ENCODE peak calls at places on chromosomes 7 and 10, in six cellular contexts. B is fibroblast of pulmonary artery, T is H1, F is osteocyte, S is AG09319, E is GM12865. L is an unnamed sample.

GRCh38 chr10:96890172-96890513 is 58.0 kb downstream of the LCOR start:
- DNase-seq in T (no peak), F (no peak), S (no peak), B (no peak), E (no peak), L (no peak)

GRCh38 chr10:114631678-114632417 is 26.2 kb downstream of the ABLIM1 start:
- DNase-seq in S (no peak), F (peak), E (peak), B (no peak), T (no peak), L (peak)

GRCh38 chr10:124005091-124005490 is 88.3 kb downstream of the CHST15 start:
- DNase-seq in F (no peak), T (no peak), E (no peak), B (no peak), S (no peak), L (no peak)

GRCh38 chr10:68297264-68297663 is 34.6 kb upstream of the HNRNPH3 start:
- DNase-seq in B (no peak), T (no peak), S (no peak), E (no peak), F (no peak), L (no peak)

GRCh38 chr10:83881647-83882046 is 257.7 kb upstream of the GHITM start:
- DNase-seq in S (no peak), T (no peak), B (no peak), F (no peak), E (no peak), L (no peak)

GRCh38 chr10:30499816-30500215 is 65.8 kb downstream of the MAP3K8 start:
- DNase-seq in F (no peak), B (no peak), T (no peak), S (no peak), E (no peak), L (no peak)

GRCh38 chr7:15602236-15602635 is 40.4 kb upstream of the AGMO start:
- DNase-seq in S (no peak), B (peak), T (no peak), E (no peak), F (no peak), L (no peak)

GRCh38 chr7:123860848-123861247 is 15.9 kb downstream of the HYAL4 start:
- DNase-seq in T (no peak), F (no peak), S (no peak), B (no peak), E (no peak), L (no peak)

GRCh38 chr10:69338547-69339450 is 60.5 kb downstream of the HK1 start:
- DNase-seq in E (no peak), F (no peak), S (no peak), B (no peak), T (no peak), L (no peak)

GRCh38 chr10:6203331-6204062 is 765 bp downstream of the PFKFB3 start:
- DNase-seq in E (peak), B (peak), S (no peak), T (no peak), F (no peak), L (peak)

GRCh38 chr10:58820862-58821559 is 308.3 kb downstream of the BICC1 start:
- DNase-seq in T (no peak), S (no peak), E (no peak), F (no peak), B (peak), L (no peak)

GRCh38 chr7:149220534-149220933 is 18.9 kb upstream of the ZNF212 start:
- DNase-seq in B (peak), F (no peak), T (no peak), E (no peak), S (peak), L (no peak)

GRCh38 chr10:122530177-122530576 is 30.4 kb upstream of the DMBT1 start:
- DNase-seq in F (no peak), T (no peak), B (peak), E (no peak), S (no peak), L (no peak)

GRCh38 chr7:137916564-137916963 is 69.8 kb upstream of the DGKI start:
- DNase-seq in T (no peak), B (no peak), S (no peak), F (no peak), E (peak), L (no peak)

GRCh38 chr10:3085785-3086567 is 18.6 kb downstream of the PFKP start:
- DNase-seq in E (no peak), F (no peak), T (no peak), B (no peak), S (no peak), L (no peak)

GRCh38 chr7:156527458-156527890 is 113.1 kb upstream of the RNF32 start:
- DNase-seq in E (no peak), S (no peak), B (no peak), T (no peak), F (no peak), L (no peak)

GRCh38 chr7:44853391-44853790 is 5.5 kb upstream of the H2AZ2 start:
- DNase-seq in T (no peak), S (no peak), B (no peak), F (no peak), E (no peak), L (no peak)

GRCh38 chr10:94747838-94748237 is 14.6 kb upstream of the CYP2C19 start:
- DNase-seq in B (no peak), E (no peak), F (no peak), T (no peak), S (no peak), L (no peak)

GRCh38 chr10:43644252-43644651 is 4.4 kb downstream of the ZNF32 start:
- DNase-seq in F (no peak), T (no peak), S (no peak), E (no peak), B (peak), L (no peak)

GRCh38 chr10:28001353-28001752 is 2.5 kb upstream of the ODAD2 start:
- DNase-seq in E (no peak), F (no peak), T (no peak), S (no peak), B (no peak), L (no peak)

GRCh38 chr7:6306471-6306870 is 34.0 kb upstream of the CYTH3 start:
- DNase-seq in S (no peak), E (no peak), B (peak), T (no peak), F (no peak), L (no peak)

GRCh38 chr7:156438011-156438410 is 202.6 kb upstream of the RNF32 start:
- DNase-seq in T (no peak), B (no peak), F (no peak), S (no peak), E (no peak), L (no peak)

GRCh38 chr7:110875346-110875745 is 215.6 kb upstream of the LRRN3 start:
- DNase-seq in T (no peak), F (no peak), S (no peak), B (no peak), E (no peak), L (no peak)

GRCh38 chr7:157299613-157300405 is 37.0 kb upstream of the DNAJB6 start:
- DNase-seq in S (no peak), E (no peak), F (no peak), T (no peak), B (no peak), L (no peak)

GRCh38 chr10:42959833-42960232 is 117.0 kb upstream of the RET start:
- DNase-seq in B (no peak), S (no peak), F (no peak), T (no peak), E (no peak), L (no peak)

GRCh38 chr10:84432891-84433290 is 104.5 kb downstream of the CCSER2 start:
- DNase-seq in S (no peak), F (no peak), T (no peak), E (no peak), B (peak), L (no peak)

GRCh38 chr7:126768836-126769235 is 483.9 kb downstream of the GRM8 start:
- DNase-seq in S (no peak), T (no peak), B (no peak), F (no peak), E (no peak), L (no peak)

GRCh38 chr7:135175931-135176330 is 5.4 kb upstream of the CYREN start:
- DNase-seq in E (no peak), B (no peak), T (no peak), S (no peak), F (no peak), L (no peak)

GRCh38 chr7:55019329-55019690 is 493 bp downstream of the EGFR start:
- DNase-seq in S (no peak), F (no peak), E (no peak), B (peak), T (no peak), L (peak)

GRCh38 chr7:30660331-30661255 is 21.7 kb downstream of the CRHR2 start:
- DNase-seq in E (no peak), B (no peak), F (no peak), T (no peak), S (no peak), L (no peak)

GRCh38 chr10:66277481-66277880 is 648.4 kb upstream of the LRRTM3 start:
- DNase-seq in B (no peak), F (no peak), E (no peak), T (no peak), S (no peak), L (no peak)

GRCh38 chr7:29854257-29854938 is 48.1 kb downstream of the WIPF3 start:
- DNase-seq in B (peak), E (no peak), F (no peak), T (peak), S (no peak), L (no peak)

GRCh38 chr7:113840954-113841353 is 77.9 kb downstream of the PPP1R3A start:
- DNase-seq in B (no peak), F (no peak), E (no peak), S (no peak), T (no peak), L (no peak)

GRCh38 chr10:43407576-43408330 is 1.2 kb downstream of the HNRNPF start:
- DNase-seq in E (peak), S (peak), F (peak), T (no peak), B (peak), L (peak)

GRCh38 chr10:90051053-90051452 is 349.7 kb downstream of the KIF20B start:
- DNase-seq in E (peak), F (no peak), S (no peak), B (no peak), T (no peak), L (no peak)

GRCh38 chr10:58641708-58642107 is 129.0 kb downstream of the BICC1 start:
- DNase-seq in F (no peak), T (no peak), B (peak), E (no peak), S (no peak), L (no peak)

GRCh38 chr7:17521437-17521836 is 223.0 kb downstream of the AHR start:
- DNase-seq in F (no peak), T (no peak), B (peak), E (no peak), S (no peak), L (no peak)

GRCh38 chr7:42292991-42293521 is 56.0 kb upstream of the GLI3 start:
- DNase-seq in E (no peak), B (no peak), F (no peak), S (no peak), T (no peak), L (no peak)

GRCh38 chr10:132536964-132537712 is 449 bp upstream of the INPP5A start:
- DNase-seq in F (peak), E (peak), T (peak), B (peak), S (peak), L (peak)
- TF ChIP-seq CTCF in F (peak), E (peak), T (peak), B (no peak), S (peak), L (peak)

GRCh38 chr7:37097276-37097675 is 351.4 kb downstream of the ELMO1 start:
- DNase-seq in T (no peak), B (no peak), E (no peak), F (no peak), S (no peak), L (no peak)
- TF ChIP-seq CTCF in T (peak), B (no peak), E (peak), F (no peak), S (no peak), L (no peak)

DNA sequence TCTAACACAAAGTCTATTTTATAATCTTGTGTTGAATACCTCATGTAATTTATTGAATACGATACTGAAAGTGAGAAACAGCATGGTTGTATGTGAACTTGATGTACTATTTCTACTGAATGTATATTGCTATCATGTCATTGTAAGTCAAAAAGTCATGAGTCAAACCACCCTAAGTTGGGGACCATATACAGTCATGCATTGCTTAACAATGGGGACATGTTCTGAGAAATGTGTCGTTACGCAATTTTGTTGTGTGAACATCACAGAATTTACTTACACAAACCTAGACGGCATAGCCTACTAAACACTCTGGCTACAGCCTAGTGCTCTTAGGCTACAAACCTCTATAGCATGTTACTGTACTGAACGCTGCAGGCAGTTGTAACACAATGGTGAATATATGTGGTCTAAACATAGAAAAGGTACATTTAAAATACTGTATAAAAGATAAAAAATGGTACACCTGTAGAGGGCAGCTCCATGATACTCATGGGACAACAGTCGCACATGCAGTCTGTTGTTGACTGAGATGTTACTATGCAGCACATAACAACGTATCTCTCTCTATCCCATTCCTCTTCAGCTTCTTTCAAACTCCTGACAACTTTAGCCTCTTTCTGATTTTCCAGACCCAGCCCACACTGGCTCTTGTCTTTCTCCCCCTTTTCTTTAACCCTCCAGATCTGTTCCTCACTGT is 90.0 kb downstream of the SNX10 start:
- DNase-seq in T (no peak), F (no peak), S (no peak), B (no peak), E (no peak), L (no peak)
- TF ChIP-seq CTCF in T (no peak), F (no peak), S (no peak), B (no peak), E (no peak), L (no peak)

GRCh38 chr10:79460687-79461086 is 15.3 kb upstream of the ZCCHC24 start:
- DNase-seq in T (no peak), S (no peak), F (no peak), E (no peak), B (no peak), L (no peak)
- TF ChIP-seq CTCF in T (no peak), S (no peak), F (no peak), E (no peak), B (no peak), L (no peak)

GRCh38 chr10:13953371-13953770 is 366.6 kb downstream of the PRPF18 start:
- DNase-seq in E (no peak), S (no peak), F (no peak), T (no peak), B (no peak), L (no peak)

GRCh38 chr10:13959443-13960359 is 371.0 kb downstream of the FRMD4A start:
- DNase-seq in T (no peak), F (no peak), B (no peak), S (no peak), E (no peak), L (no peak)

GRCh38 chr10:13957856-13958255 is 371.1 kb downstream of the PRPF18 start:
- DNase-seq in F (no peak), B (no peak), E (no peak), T (no peak), S (no peak), L (no peak)

GRCh38 chr10:13955426-13955825 is 368.7 kb downstream of the PRPF18 start:
- DNase-seq in E (no peak), B (no peak), S (no peak), F (no peak), T (no peak), L (no peak)

DNA sequence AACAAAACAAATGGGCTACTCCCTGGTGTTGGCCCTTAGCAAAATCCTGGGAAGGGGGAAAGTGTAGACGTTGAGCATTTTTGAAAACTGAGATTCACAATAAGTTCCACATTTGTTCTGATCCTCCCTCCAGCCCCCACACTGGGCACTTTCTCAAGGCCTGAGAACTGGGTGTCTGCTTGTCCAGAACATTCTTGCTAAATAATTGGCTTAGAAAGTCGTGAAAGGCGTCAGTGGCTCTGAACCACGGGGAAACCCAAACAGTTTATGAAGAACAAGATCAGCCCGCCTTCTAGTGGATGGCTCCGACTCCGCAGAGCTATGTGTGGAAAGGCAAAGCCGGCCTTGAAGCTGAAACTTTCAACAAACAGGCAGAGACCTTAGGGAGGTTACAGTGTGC is 370.1 kb downstream of the PRPF18 start:
- DNase-seq in E (no peak), B (peak), T (no peak), S (peak), F (no peak), L (no peak)
- TF ChIP-seq CTCF in E (no peak), B (peak), T (no peak), S (peak), F (peak), L (no peak)

DNA sequence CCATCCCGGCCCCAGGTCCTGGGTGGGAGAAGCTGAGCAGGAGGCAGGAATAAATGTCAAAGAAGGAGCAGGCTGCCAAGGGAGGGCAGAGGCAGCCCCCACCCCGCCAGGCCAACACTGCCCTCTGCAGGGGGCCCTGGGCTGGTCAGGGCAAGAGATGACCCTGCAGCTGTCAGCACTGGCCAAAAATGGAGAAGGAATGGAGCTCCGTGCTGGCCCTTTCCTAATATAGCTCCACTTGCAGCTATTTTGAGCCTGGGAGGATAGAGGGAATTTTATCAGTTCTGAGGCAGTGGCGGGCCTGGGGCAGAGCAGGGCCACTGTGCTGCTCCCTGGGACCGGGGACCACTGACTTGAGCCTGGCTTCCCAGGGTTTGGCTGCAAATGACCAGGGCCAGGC is 16.0 kb downstream of the LDB3 start:
- DNase-seq in F (no peak), B (peak), E (no peak), T (no peak), S (no peak), L (peak)
- TF ChIP-seq CTCF in F (peak), B (peak), E (no peak), T (peak), S (peak), L (peak)

DNA sequence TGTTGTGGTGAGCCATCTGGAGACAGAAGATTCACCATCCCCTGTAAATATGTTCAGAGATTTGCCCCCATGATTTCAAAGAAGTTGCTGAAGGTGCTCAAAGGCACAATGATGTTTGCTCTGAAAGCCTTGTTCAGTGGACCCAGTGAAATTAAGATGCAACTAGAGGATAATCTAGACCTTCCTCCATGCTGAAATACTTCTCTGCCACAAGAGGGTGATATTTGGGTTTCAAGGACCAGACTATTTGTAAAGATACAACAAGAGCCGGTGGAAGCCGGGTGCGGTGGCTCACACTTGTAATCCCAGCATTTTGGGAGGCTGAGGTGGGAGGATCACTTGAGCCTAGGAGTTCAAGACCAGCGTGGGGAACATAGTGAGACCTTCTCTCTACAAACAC is 13.5 kb upstream of the MSRB2 start:
- DNase-seq in T (no peak), S (no peak), E (peak), F (no peak), B (peak), L (no peak)
- TF ChIP-seq CTCF in T (no peak), S (peak), E (peak), F (peak), B (peak), L (peak)

DNA sequence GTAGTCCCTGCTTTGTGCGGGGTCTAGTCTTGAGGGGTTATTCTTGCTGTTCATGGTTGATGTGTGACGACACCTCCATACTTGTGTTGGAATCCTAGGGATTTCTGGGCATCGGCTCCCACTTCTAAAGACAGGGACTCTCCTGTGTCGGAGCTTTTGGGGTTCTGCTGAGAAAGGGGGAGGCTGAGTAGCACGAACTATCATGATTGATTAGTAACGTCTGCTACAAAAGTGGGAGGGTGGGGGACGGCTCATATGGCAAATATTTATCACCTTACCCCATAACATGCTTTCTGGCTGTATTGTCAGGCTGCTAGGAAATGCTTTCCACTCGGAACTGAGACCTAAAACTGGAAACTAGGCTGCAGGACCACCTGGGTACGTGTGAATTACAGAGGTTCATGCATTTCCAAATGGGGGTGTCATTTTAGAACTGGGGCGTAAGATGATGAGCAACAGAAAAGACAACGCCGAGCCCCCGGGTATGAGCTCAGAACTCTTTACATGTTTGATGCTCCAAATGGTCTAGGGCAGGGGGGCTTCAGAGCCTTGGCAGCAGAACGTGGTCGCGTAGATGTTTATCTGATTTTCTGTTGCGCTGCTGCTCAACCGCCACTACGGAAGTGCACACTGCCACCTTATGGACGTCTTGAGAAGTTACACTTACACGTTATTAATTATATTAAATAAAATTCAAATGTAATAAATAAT is 15.1 kb upstream of the NME8 start:
- DNase-seq in T (peak), F (no peak), B (peak), S (peak), E (peak), L (peak)
- TF ChIP-seq CTCF in T (peak), F (peak), B (peak), S (peak), E (peak), L (peak)

L was measured in neural crest cell.